ENCODE peak calls at places on chromosomes 13 and 19, in six cellular contexts. X, G, W, N, J and C are unnamed samples.

GRCh38 chr13:109844396-109844795 is 58.0 kb upstream of the IRS2 start:
- DNase-seq in G (no peak), N (no peak), X (peak; percentile 68), J (peak; percentile 64), W (no peak), C (peak; percentile 20)

GRCh38 chr13:48431431-48431830 is 18.5 kb upstream of the LPAR6 start:
- DNase-seq in X (no peak), W (no peak), G (no peak), N (no peak), J (no peak), C (no peak)

GRCh38 chr19:13833330-13834265 is 38.4 kb downstream of the ZSWIM4 start:
- DNase-seq in G (no peak), X (peak; percentile 94), W (peak; percentile 81), N (peak; percentile 97), J (peak; percentile 95), C (peak; percentile 90)

GRCh38 chr19:7292950-7293794 is 1.0 kb downstream of the INSR start:
- DNase-seq in J (peak; percentile 41), N (peak; percentile 38), W (no peak), G (no peak), X (no peak), C (no peak)

GRCh38 chr19:3322199-3322978 is 44.0 kb upstream of the NFIC start:
- DNase-seq in N (no peak), J (no peak), X (no peak), W (no peak), G (no peak), C (no peak)

GRCh38 chr13:77740931-77741586 is 43.6 kb downstream of the SLAIN1 start:
- DNase-seq in N (no peak), G (no peak), X (no peak), J (no peak), W (no peak), C (no peak)

GRCh38 chr13:49220035-49220855 is at the start of gene MLNR:
- DNase-seq in N (peak; percentile 68), J (no peak), X (no peak), G (no peak), W (no peak), C (no peak)

GRCh38 chr13:80339841-80340642 is 884 bp downstream of the SPRY2 start:
- DNase-seq in W (no peak), G (no peak), N (peak; percentile 37), J (peak; percentile 46), X (peak; percentile 59), C (peak; percentile 21)

GRCh38 chr13:42153371-42153770 is 104.9 kb downstream of the DGKH start:
- DNase-seq in N (no peak), X (no peak), W (no peak), J (no peak), G (no peak), C (no peak)

GRCh38 chr19:34241513-34242337 is 12.6 kb upstream of the GARRE1 start:
- DNase-seq in X (peak; percentile 35), J (peak; percentile 64), G (no peak), W (no peak), N (peak; percentile 39), C (no peak)

GRCh38 chr19:23093832-23094231 is 23.0 kb upstream of the ZNF730 start:
- DNase-seq in G (no peak), J (no peak), W (no peak), N (no peak), X (no peak), C (no peak)

GRCh38 chr13:30581582-30581981 is 36.1 kb upstream of the USPL1 start:
- DNase-seq in X (peak; percentile 48), W (no peak), J (no peak), N (no peak), G (peak; percentile 29), C (no peak)

GRCh38 chr13:100269837-100270236 is 180.9 kb downstream of the PCCA start:
- DNase-seq in N (no peak), W (no peak), J (peak; percentile 87), X (peak; percentile 55), G (no peak), C (peak; percentile 66)

GRCh38 chr13:99565478-99566124 is 64.3 kb downstream of the TM9SF2 start:
- DNase-seq in N (no peak), W (no peak), X (no peak), J (no peak), G (no peak), C (no peak)

GRCh38 chr19:13017306-13018036 is 22.2 kb downstream of the NFIX start:
- DNase-seq in X (no peak), W (no peak), J (no peak), N (no peak), G (no peak), C (no peak)

GRCh38 chr19:29629836-29630534 is 23.9 kb downstream of the POP4 start:
- DNase-seq in J (no peak), W (no peak), N (no peak), G (no peak), X (no peak), C (no peak)

GRCh38 chr19:55471266-55471665 is 5.2 kb upstream of the ZNF628 start:
- DNase-seq in J (no peak), X (no peak), W (no peak), G (no peak), N (no peak), C (no peak)

GRCh38 chr19:7494416-7495098 is 5.7 kb upstream of the PEX11G start:
- DNase-seq in W (no peak), G (no peak), J (peak; percentile 32), N (no peak), X (no peak), C (no peak)

GRCh38 chr13:77833331-77833863 is 85.2 kb downstream of the EDNRB start:
- DNase-seq in G (no peak), W (no peak), X (no peak), N (no peak), J (no peak), C (no peak)

GRCh38 chr19:45569619-45570421 is 14.8 kb downstream of the OPA3 start:
- DNase-seq in J (peak; percentile 76), W (no peak), N (peak; percentile 84), X (peak; percentile 59), G (peak; percentile 24), C (no peak)

GRCh38 chr19:12802267-12803106 is 618 bp downstream of the THSD8 start:
- DNase-seq in J (no peak), N (no peak), W (no peak), X (peak; percentile 42), G (no peak), C (no peak)

GRCh38 chr19:49840736-49841249 is 10.2 kb upstream of the PTOV1 start:
- DNase-seq in X (no peak), W (no peak), J (no peak), G (no peak), N (no peak), C (no peak)

GRCh38 chr13:99182439-99182838 is 18.2 kb upstream of the UBAC2 start:
- DNase-seq in W (no peak), X (no peak), N (no peak), G (no peak), J (no peak), C (no peak)

GRCh38 chr13:92044351-92044750 is 645.9 kb downstream of the GPC5 start:
- DNase-seq in J (no peak), G (no peak), N (no peak), X (no peak), W (no peak), C (no peak)

GRCh38 chr13:22189176-22190048 is 518.5 kb downstream of the FGF9 start:
- DNase-seq in X (no peak), J (no peak), G (no peak), N (no peak), W (no peak), C (no peak)